ENCODE peak calls at places on chromosome 13, in six cellular contexts. One of them, this sample, is unnamed.

GRCh38 chr13:112825071-112825470 is 135.2 kb downstream of the ATP11A start:
- DNase-seq in DMS153: no peak
- DNase-seq in cardiac fibroblast: no peak
- DNase-seq in OCI-LY7: no peak
- DNase-seq in nephron progenitor cell: no peak
- DNase-seq in CD8-positive, alpha-beta T cell: no peak
- DNase-seq in this sample: no peak

GRCh38 chr13:49781791-49782190 is 10.7 kb downstream of the KPNA3 start:
- DNase-seq in cardiac fibroblast: no peak
- DNase-seq in OCI-LY7: no peak
- DNase-seq in nephron progenitor cell: no peak
- DNase-seq in CD8-positive, alpha-beta T cell: no peak
- DNase-seq in DMS153: no peak
- DNase-seq in this sample: no peak

GRCh38 chr13:32791545-32792172 is 205.4 kb downstream of the PDS5B start:
- DNase-seq in DMS153: no peak
- DNase-seq in cardiac fibroblast: no peak
- DNase-seq in CD8-positive, alpha-beta T cell: peak; percentile 10
- DNase-seq in OCI-LY7: peak; percentile 52
- DNase-seq in nephron progenitor cell: no peak
- DNase-seq in this sample: no peak

GRCh38 chr13:36190771-36191170 is 23.6 kb downstream of the SOHLH2 start:
- DNase-seq in DMS153: no peak
- DNase-seq in nephron progenitor cell: no peak
- DNase-seq in OCI-LY7: no peak
- DNase-seq in cardiac fibroblast: peak; percentile 10
- DNase-seq in CD8-positive, alpha-beta T cell: no peak
- DNase-seq in this sample: peak; percentile 17

GRCh38 chr13:96223231-96223630 is 133.3 kb downstream of the HS6ST3 start:
- DNase-seq in OCI-LY7: no peak
- DNase-seq in DMS153: no peak
- DNase-seq in CD8-positive, alpha-beta T cell: no peak
- DNase-seq in cardiac fibroblast: no peak
- DNase-seq in nephron progenitor cell: no peak
- DNase-seq in this sample: no peak

GRCh38 chr13:29922281-29922821 is 71.9 kb upstream of the UBL3 start:
- DNase-seq in DMS153: no peak
- DNase-seq in OCI-LY7: no peak
- DNase-seq in CD8-positive, alpha-beta T cell: no peak
- DNase-seq in cardiac fibroblast: peak; percentile 12
- DNase-seq in nephron progenitor cell: no peak
- DNase-seq in this sample: no peak

GRCh38 chr13:43769552-43769951 is 17.2 kb downstream of the ENOX1 start:
- DNase-seq in DMS153: no peak
- DNase-seq in OCI-LY7: no peak
- DNase-seq in nephron progenitor cell: no peak
- DNase-seq in cardiac fibroblast: no peak
- DNase-seq in CD8-positive, alpha-beta T cell: no peak
- DNase-seq in this sample: no peak

GRCh38 chr13:77386880-77387606 is 60.1 kb upstream of the MYCBP2 start:
- DNase-seq in cardiac fibroblast: peak; percentile 47
- DNase-seq in OCI-LY7: no peak
- DNase-seq in nephron progenitor cell: no peak
- DNase-seq in DMS153: no peak
- DNase-seq in CD8-positive, alpha-beta T cell: no peak
- DNase-seq in this sample: no peak

GRCh38 chr13:77519808-77520207 is 15.7 kb upstream of the SCEL start:
- DNase-seq in CD8-positive, alpha-beta T cell: no peak
- DNase-seq in OCI-LY7: no peak
- DNase-seq in nephron progenitor cell: no peak
- DNase-seq in DMS153: no peak
- DNase-seq in cardiac fibroblast: peak; percentile 11
- DNase-seq in this sample: no peak

GRCh38 chr13:28659611-28659970 is 661 bp downstream of the POMP start:
- DNase-seq in CD8-positive, alpha-beta T cell: peak; percentile 10
- DNase-seq in cardiac fibroblast: peak; percentile 71
- DNase-seq in OCI-LY7: no peak
- DNase-seq in DMS153: no peak
- DNase-seq in nephron progenitor cell: no peak
- DNase-seq in this sample: no peak

GRCh38 chr13:28582225-28582891 is 76.6 kb upstream of the POMP start:
- DNase-seq in cardiac fibroblast: peak; percentile 7
- DNase-seq in CD8-positive, alpha-beta T cell: no peak
- DNase-seq in OCI-LY7: no peak
- DNase-seq in nephron progenitor cell: peak; percentile 48
- DNase-seq in DMS153: no peak
- DNase-seq in this sample: no peak

GRCh38 chr13:90552702-90553101 is 794.8 kb upstream of the MIR17HG start:
- DNase-seq in cardiac fibroblast: no peak
- DNase-seq in nephron progenitor cell: no peak
- DNase-seq in OCI-LY7: no peak
- DNase-seq in DMS153: no peak
- DNase-seq in CD8-positive, alpha-beta T cell: no peak
- DNase-seq in this sample: no peak

This sample was measured in Karpas-422.